ENCODE peak calls at places on chromosomes 7 and 10, in ten cellular contexts. G is epithelial cell of proximal tubule, F is OCI-LY7, X is uterus, I is A673, B is NB4, P is psoas muscle, J is fibroblast of mammary gland, V is colonic mucosa, C is H1. D is an unnamed sample.

GRCh38 chr7:10643545-10643944 is 330.1 kb upstream of the PHF14 start:
- DNase-seq in G (no peak), F (no peak), X (no peak), I (no peak), B (no peak), P (no peak), J (no peak), V (no peak), C (no peak), D (no peak)

GRCh38 chr7:92343719-92344118 is 97.9 kb downstream of the ANKIB1 start:
- DNase-seq in G (no peak), F (no peak), X (no peak), I (no peak), B (no peak), P (no peak), J (no peak), V (no peak), C (no peak), D (no peak)

GRCh38 chr10:3902054-3902808 is 117.2 kb upstream of the KLF6 start:
- DNase-seq in G (peak), F (peak), X (no peak), I (no peak), B (no peak), P (no peak), J (peak), V (no peak), C (no peak), D (peak)

GRCh38 chr10:132666733-132667612 is 119.0 kb downstream of the NKX6-2 start:
- DNase-seq in G (no peak), F (no peak), X (no peak), I (no peak), B (no peak), P (no peak), J (peak), V (no peak), C (no peak), D (peak)

GRCh38 chr7:133904766-133905165 is 222.4 kb upstream of the LRGUK start:
- DNase-seq in G (no peak), F (no peak), X (no peak), I (peak), B (no peak), P (no peak), J (no peak), V (no peak), C (no peak), D (no peak)

GRCh38 chr10:9209105-9209798 is 1154.8 kb downstream of the GATA3 start:
- DNase-seq in G (peak), F (peak), X (peak), I (peak), B (peak), P (peak), J (peak), V (peak), C (peak), D (peak)

GRCh38 chr10:42879380-42880254 is 97.0 kb downstream of the BMS1 start:
- DNase-seq in G (no peak), F (no peak), X (no peak), I (no peak), B (no peak), P (no peak), J (no peak), V (no peak), C (no peak), D (no peak)

GRCh38 chr10:33010132-33011037 is 52.4 kb upstream of the ITGB1 start:
- DNase-seq in G (peak), F (no peak), X (no peak), I (peak), B (no peak), P (no peak), J (peak), V (no peak), C (no peak), D (peak)

GRCh38 chr7:17772581-17773288 is 167.6 kb downstream of the SNX13 start:
- DNase-seq in G (no peak), F (no peak), X (no peak), I (no peak), B (no peak), P (no peak), J (peak), V (no peak), C (no peak), D (no peak)

GRCh38 chr10:79128923-79129305 is 60.1 kb downstream of the ZMIZ1 start:
- DNase-seq in G (no peak), F (no peak), X (no peak), I (peak), B (peak), P (no peak), J (no peak), V (no peak), C (no peak), D (no peak)

GRCh38 chr7:85695041-85695990 is 508.5 kb upstream of the SEMA3D start:
- DNase-seq in G (no peak), F (no peak), X (no peak), I (no peak), B (no peak), P (no peak), J (no peak), V (no peak), C (no peak), D (peak)

GRCh38 chr10:43594944-43595589 is 11.2 kb upstream of the ZNF485 start:
- DNase-seq in G (no peak), F (peak), X (no peak), I (no peak), B (no peak), P (no peak), J (peak), V (no peak), C (no peak), D (peak)

GRCh38 chr10:123144697-123145541 is 3.0 kb upstream of the HMX2 start:
- DNase-seq in G (no peak), F (no peak), X (no peak), I (no peak), B (peak), P (no peak), J (no peak), V (no peak), C (peak), D (no peak)

GRCh38 chr7:34825221-34825620 is 167.2 kb downstream of the NPSR1 start:
- DNase-seq in G (no peak), F (no peak), X (no peak), I (no peak), B (no peak), P (no peak), J (no peak), V (no peak), C (no peak), D (no peak)

GRCh38 chr7:99928188-99928587 is 1.2 kb downstream of the GJC3 start:
- DNase-seq in G (no peak), F (no peak), X (no peak), I (no peak), B (no peak), P (no peak), J (no peak), V (no peak), C (no peak), D (no peak)

GRCh38 chr7:99927536-99927935 is 1.9 kb downstream of the GJC3 start:
- DNase-seq in G (no peak), F (no peak), X (no peak), I (no peak), B (no peak), P (no peak), J (no peak), V (no peak), C (no peak), D (no peak)

GRCh38 chr7:99929730-99930053 is 272 bp upstream of the GJC3 start:
- DNase-seq in G (no peak), F (no peak), X (no peak), I (no peak), B (no peak), P (no peak), J (no peak), V (no peak), C (no peak), D (no peak)

GRCh38 chr7:99930376-99930775 is 956 bp upstream of the GJC3 start:
- DNase-seq in G (no peak), F (no peak), X (no peak), I (no peak), B (no peak), P (no peak), J (no peak), V (no peak), C (no peak), D (no peak)

GRCh38 chr7:99928994-99929729 is at the start of gene GJC3:
- DNase-seq in G (no peak), F (peak), X (peak), I (peak), B (peak), P (peak), J (peak), V (peak), C (peak), D (peak)
- TF ChIP-seq CTCF in G (peak), F (peak), X (no peak), I (peak), B (peak), P (peak), J (peak), V (no peak), C (peak), D (peak)

GRCh38 chr10:102773320-102773719 is 29.6 kb downstream of the WBP1L start:
- DNase-seq in G (no peak), F (no peak), X (no peak), I (no peak), B (no peak), P (no peak), J (peak), V (no peak), C (no peak), D (no peak)

GRCh38 chr10:102775973-102776669 is 32.4 kb downstream of the WBP1L start:
- DNase-seq in G (no peak), F (no peak), X (peak), I (peak), B (no peak), P (peak), J (peak), V (peak), C (no peak), D (peak)

GRCh38 chr10:102776779-102777417 is 33.1 kb downstream of the WBP1L start:
- DNase-seq in G (peak), F (no peak), X (peak), I (peak), B (no peak), P (peak), J (peak), V (peak), C (peak), D (peak)

GRCh38 chr10:102773986-102774385 is 30.2 kb downstream of the WBP1L start:
- DNase-seq in G (no peak), F (no peak), X (no peak), I (no peak), B (no peak), P (no peak), J (peak), V (no peak), C (no peak), D (peak)

DNA sequence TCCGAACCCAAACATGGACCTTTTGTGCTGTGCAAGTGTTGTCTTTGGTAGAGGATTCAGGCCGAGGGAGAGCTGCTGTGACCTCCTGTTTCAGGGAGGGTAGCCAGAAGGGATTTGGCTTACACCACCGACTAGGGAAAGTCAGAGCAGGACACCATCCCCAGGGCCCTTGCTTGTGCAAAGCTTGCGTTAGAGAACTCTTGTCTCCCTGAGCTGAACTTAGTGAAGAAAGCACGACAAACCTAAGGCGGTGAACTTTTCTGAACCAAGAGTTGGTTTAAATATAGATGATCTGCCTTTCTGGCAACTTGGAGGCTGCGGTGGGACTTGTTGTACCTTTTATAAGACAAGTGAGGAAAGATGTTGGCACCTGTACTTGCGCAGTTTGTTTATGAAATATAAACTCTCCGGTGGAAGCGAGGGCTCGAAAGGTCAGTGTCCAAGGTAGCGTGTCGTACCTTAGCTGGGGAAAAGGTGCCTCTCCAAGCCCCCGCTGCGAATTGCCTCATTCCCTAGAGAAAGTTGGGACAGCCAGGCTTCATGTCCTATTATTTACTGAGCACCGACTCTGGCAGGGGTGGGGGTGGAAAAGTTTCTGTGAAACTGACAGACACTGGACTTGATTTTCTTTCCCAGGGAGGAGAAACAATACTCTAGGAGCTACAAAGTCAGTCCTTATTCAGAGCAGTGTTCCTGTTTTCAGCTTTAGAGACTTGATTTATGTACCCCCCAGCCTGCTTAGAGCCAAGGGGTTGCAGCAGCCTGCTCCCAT is 31.6 kb downstream of the WBP1L start:
- DNase-seq in G (no peak), F (no peak), X (peak), I (no peak), B (no peak), P (peak), J (peak), V (no peak), C (no peak), D (peak)
- H3K4me3 ChIP-seq in G (peak), F (no peak), X (peak), I (peak), B (no peak), P (peak), J (peak), V (no peak), C (no peak), D (peak)

GRCh38 chr10:104941662-104942061 is 300.6 kb downstream of the SORCS3 start:
- DNase-seq in G (no peak), F (no peak), X (no peak), I (no peak), B (no peak), P (no peak), J (no peak), V (no peak), C (no peak), D (no peak)
- TF ChIP-seq CTCF in G (no peak), F (no peak), X (no peak), I (no peak), B (no peak), P (no peak), J (no peak), V (no peak), C (no peak), D (no peak)

DNA sequence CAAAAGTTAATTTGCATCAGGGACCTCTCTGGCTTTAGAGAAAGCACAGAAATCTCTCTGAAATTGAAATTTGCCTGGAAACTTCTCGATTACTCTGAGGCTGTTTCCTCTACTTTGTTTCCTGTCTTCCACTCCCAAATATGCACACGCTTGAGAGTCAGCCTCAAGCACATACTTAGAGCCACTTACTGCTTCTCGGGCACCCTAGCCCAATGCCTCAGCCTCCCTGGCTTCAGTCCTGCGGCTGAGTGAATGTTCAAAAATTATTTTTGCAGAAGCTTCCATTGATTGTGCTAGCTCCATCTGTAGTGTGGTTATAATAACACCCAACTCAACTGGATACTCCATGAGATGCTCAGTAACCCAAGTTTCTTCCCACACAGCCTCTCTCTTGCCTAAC is 1.7 kb upstream of the GALNT17 start:
- DNase-seq in G (no peak), F (no peak), X (no peak), I (no peak), B (no peak), P (no peak), J (no peak), V (no peak), C (no peak), D (no peak)
- H3K4me3 ChIP-seq in G (no peak), F (no peak), X (no peak), I (no peak), B (no peak), P (no peak), J (no peak), V (no peak), C (no peak), D (no peak)

GRCh38 chr7:111852081-111852480 is 289.8 kb upstream of the IMMP2L start:
- DNase-seq in G (no peak), F (no peak), X (no peak), I (no peak), B (no peak), P (no peak), J (no peak), V (no peak), C (no peak), D (no peak)

GRCh38 chr7:111855161-111855841 is 293.0 kb upstream of the IMMP2L start:
- DNase-seq in G (peak), F (peak), X (peak), I (peak), B (peak), P (no peak), J (peak), V (peak), C (no peak), D (peak)

GRCh38 chr7:111858331-111858730 is 296.0 kb upstream of the IMMP2L start:
- DNase-seq in G (no peak), F (no peak), X (no peak), I (no peak), B (no peak), P (no peak), J (no peak), V (no peak), C (no peak), D (no peak)

GRCh38 chr7:111855842-111856227 is 293.5 kb upstream of the IMMP2L start:
- DNase-seq in G (no peak), F (no peak), X (no peak), I (peak), B (peak), P (no peak), J (peak), V (no peak), C (no peak), D (peak)

DNA sequence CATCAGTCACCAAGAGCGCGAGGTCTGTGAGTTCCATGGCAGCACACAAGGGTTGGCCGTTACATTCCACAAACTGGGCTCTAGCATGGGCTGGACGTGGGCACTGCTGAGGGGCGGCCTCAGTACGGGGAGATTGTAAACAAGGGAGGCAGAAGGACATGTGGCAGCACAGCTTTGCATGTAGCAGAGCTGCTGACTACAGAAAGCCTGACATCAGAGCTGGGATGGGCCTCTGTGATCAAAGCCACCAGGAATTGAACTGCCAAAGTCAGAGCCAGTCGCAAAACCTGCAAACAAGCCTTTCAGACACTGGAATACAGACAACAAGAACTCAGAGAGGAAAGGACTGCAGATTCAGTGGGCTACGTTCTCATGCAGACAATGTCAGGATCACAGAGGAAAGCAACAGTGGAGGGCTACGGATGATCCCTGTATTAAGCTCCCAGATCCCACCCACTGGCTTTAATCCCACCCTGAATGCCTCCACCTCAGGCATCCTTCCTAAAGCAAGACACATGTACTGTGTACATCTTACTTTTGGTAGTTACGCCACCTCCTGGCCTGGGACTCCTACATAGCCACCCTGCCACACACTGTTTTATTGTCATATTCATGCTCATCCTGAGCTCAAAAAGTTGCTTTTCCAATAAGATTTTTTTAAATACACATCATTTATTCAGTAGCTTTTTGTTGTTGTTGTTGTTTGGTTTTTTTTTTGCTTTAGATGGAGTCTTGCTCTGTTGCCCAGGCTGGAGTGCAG is 291.1 kb upstream of the IMMP2L start:
- DNase-seq in G (no peak), F (no peak), X (no peak), I (peak), B (peak), P (no peak), J (peak), V (no peak), C (no peak), D (no peak)
- TF ChIP-seq CTCF in G (peak), F (peak), X (no peak), I (peak), B (peak), P (no peak), J (peak), V (no peak), C (peak), D (peak)

DNA sequence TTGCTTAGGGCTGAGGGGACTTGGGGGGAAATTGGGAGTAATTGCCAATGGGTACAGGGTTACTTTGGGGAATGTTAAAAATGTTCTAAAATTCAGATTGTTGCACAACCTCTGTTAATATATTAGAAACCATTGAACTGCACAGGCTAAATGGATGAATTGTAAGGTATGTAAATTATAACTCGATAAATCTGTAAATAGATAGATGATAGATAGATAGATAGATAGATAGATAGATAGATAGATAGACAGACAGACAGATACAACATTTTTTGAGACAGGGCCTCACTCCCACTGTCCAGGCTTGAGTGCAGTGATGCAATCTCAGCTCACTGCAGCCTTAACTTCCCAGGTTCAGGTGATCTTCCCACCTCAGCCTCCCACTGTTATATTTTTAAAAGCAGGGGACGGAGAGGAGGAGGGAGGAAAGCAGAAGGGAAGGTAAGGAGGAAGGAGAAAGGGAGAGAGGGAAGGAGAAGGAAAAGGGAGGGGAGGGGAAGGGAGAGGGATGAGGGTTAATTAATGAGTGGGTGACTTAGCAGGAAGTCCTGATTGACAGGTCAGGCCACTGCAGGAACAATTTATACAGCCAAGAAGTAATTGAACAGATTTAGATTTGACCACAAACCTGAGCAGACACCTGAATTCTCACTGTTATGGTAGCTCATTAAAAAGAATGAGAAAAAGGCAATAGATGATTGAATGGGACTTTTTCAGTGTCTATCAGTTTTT is 38.7 kb downstream of the AOC1 start:
- DNase-seq in G (no peak), F (no peak), X (no peak), I (no peak), B (no peak), P (no peak), J (no peak), V (no peak), C (no peak), D (no peak)
- H3K4me3 ChIP-seq in G (no peak), F (peak), X (no peak), I (no peak), B (no peak), P (no peak), J (no peak), V (no peak), C (no peak), D (no peak)

GRCh38 chr10:13718820-13719219 is 132.1 kb downstream of the PRPF18 start:
- DNase-seq in G (no peak), F (no peak), X (no peak), I (no peak), B (no peak), P (no peak), J (no peak), V (no peak), C (no peak), D (no peak)
- TF ChIP-seq CTCF in G (no peak), F (no peak), X (no peak), I (no peak), B (no peak), P (no peak), J (no peak), V (no peak), C (no peak), D (no peak)

DNA sequence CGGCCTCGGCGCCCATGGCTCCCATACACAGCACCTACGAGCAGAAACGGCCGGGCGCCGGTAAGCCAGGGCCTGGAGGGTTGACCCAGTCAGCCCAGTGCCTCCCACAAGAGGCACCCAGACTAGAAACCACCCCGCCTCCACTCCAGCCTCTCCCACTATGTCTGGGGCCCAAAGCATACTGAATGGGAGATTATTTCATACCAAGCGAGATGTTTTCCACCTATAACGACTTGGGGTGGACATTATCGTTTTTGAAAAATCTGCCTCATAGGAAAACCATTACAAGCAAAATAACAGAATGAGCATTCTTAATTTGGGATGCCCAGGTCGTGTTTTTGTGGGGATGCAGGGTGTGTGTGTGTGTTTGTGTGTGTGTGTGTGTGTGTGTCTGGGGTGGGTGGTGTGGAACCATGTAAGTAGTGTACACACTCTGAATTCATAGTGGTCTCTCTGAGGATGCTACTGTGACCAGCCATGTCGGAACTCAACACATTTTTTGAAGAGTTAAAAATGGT is 1.6 kb downstream of the HOXA6 start:
- DNase-seq in G (no peak), F (no peak), X (peak), I (no peak), B (no peak), P (no peak), J (no peak), V (no peak), C (no peak), D (peak)
- H3K4me3 ChIP-seq in G (peak), F (no peak), X (no peak), I (no peak), B (no peak), P (peak), J (no peak), V (no peak), C (no peak), D (peak)